ENCODE peak calls at places on chromosomes 7 and 10, in ten cellular contexts. I is GM23338, V is transverse colon, F is sigmoid colon, D is breast epithelium, U is stomach, Z is SK-N-SH, C is HCT116, E is endothelial cell of umbilical vein, L is K562. H is an unnamed sample. For H3K27me3, the result is how much of the 10 kb centered on the place peaks cover.

GRCh38 chr7:33143996-33144718 is 14.8 kb downstream of the BBS9 start:
- DNase-seq in I (no peak), V (no peak), F (no peak), D (no peak), U (no peak), Z (no peak), C (no peak), E (no peak), L (no peak), H (no peak)

GRCh38 chr7:130381468-130382312 is 1.4 kb downstream of the CPA1 start:
- DNase-seq in I (peak), V (no peak), F (no peak), D (no peak), U (no peak), Z (no peak), C (no peak), E (no peak), L (peak), H (no peak)

GRCh38 chr7:83819911-83820310 is 171.0 kb upstream of the SEMA3E start:
- DNase-seq in I (peak), V (no peak), F (no peak), D (no peak), U (no peak), Z (no peak), C (no peak), E (no peak), L (no peak), H (no peak)

GRCh38 chr10:126842356-126842755 is 62.9 kb upstream of the DOCK1 start:
- DNase-seq in I (no peak), V (no peak), F (no peak), D (no peak), U (no peak), Z (no peak), C (no peak), E (no peak), L (no peak), H (peak)

GRCh38 chr7:48708635-48709034 is 215.7 kb upstream of the CDC14C start:
- DNase-seq in I (peak), V (no peak), F (no peak), D (no peak), U (no peak), Z (no peak), C (no peak), E (no peak), L (no peak), H (no peak)

GRCh38 chr10:45373783-45374450 is at the start of gene ALOX5:
- DNase-seq in I (peak), V (peak), F (no peak), D (peak), U (peak), Z (peak), C (no peak), E (no peak), L (peak), H (peak)

GRCh38 chr10:34612938-34613337 is 202.2 kb downstream of the PARD3 start:
- DNase-seq in I (no peak), V (no peak), F (no peak), D (no peak), U (no peak), Z (no peak), C (no peak), E (no peak), L (no peak), H (no peak)

GRCh38 chr7:135709508-135709907 is 18.5 kb downstream of the SLC13A4 start:
- DNase-seq in I (no peak), V (no peak), F (no peak), D (no peak), U (no peak), Z (no peak), C (no peak), E (no peak), L (no peak), H (no peak)

GRCh38 chr7:148222716-148223115 is 367.9 kb upstream of the C7orf33 start:
- DNase-seq in I (no peak), V (no peak), F (no peak), D (no peak), U (no peak), Z (no peak), C (no peak), E (no peak), L (no peak), H (no peak)

GRCh38 chr10:114399576-114399975 is 4.7 kb downstream of the AFAP1L2 start:
- DNase-seq in I (no peak), V (no peak), F (no peak), D (no peak), U (no peak), Z (no peak), C (no peak), E (no peak), L (no peak), H (no peak)

GRCh38 chr10:114400091-114400490 is 4.2 kb downstream of the AFAP1L2 start:
- DNase-seq in I (no peak), V (no peak), F (peak), D (no peak), U (no peak), Z (no peak), C (no peak), E (no peak), L (no peak), H (no peak)

GRCh38 chr10:114402233-114402632 is 2.1 kb downstream of the AFAP1L2 start:
- DNase-seq in I (no peak), V (no peak), F (no peak), D (no peak), U (no peak), Z (no peak), C (no peak), E (no peak), L (no peak), H (no peak)

GRCh38 chr10:114402871-114403544 is 1.3 kb downstream of the AFAP1L2 start:
- DNase-seq in I (peak), V (no peak), F (peak), D (no peak), U (no peak), Z (no peak), C (no peak), E (no peak), L (no peak), H (no peak)

DNA sequence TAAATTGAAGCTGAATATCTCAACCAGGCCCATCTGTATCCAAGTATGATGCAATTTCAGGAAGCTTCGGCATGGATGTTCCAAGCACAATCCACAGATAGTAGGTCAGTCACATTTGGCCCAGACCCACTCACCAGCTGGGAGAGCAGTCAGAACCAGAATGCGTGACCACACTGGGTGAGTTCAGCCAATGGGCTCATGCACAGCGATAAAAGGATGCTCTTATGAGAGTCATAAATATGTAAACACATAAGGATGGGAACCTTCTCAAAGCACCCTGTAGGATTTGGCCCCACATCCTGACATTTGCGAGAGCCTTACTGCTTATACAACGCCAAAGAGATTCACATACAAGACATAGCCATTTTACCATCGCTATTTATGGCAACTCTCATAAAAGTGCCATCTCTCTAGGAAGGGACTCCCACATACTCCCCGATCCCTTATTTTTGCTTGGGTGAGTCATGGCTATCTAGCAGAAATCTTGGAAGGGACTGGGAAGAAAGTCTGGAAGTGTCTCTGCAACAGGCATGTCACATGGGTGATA is 3.0 kb downstream of the AFAP1L2 start:
- DNase-seq in I (no peak), V (peak), F (peak), D (no peak), U (peak), Z (no peak), C (no peak), E (no peak), L (no peak), H (no peak)
- TF ChIP-seq POLR2AphosphoS5 in I (no peak), V (peak), F (peak), D (peak), U (peak), Z (no peak), C (no peak), E (no peak), L (no peak), H (peak)

GRCh38 chr10:48240196-48240595 is 34.3 kb downstream of the FRMPD2 start:
- DNase-seq in I (no peak), V (no peak), F (no peak), D (no peak), U (no peak), Z (no peak), C (no peak), E (no peak), L (no peak), H (no peak)
- H3K27me3 ChIP-seq in I (under half), V (under half), F (under half), D (under half), U (under half), Z (under half), C (under half), E (under half), L (under half), H (under half)

GRCh38 chr7:22082886-22083710 is 137.4 kb upstream of the CDCA7L start:
- DNase-seq in I (peak), V (peak), F (peak), D (peak), U (peak), Z (peak), C (peak), E (peak), L (peak), H (peak)
- TF ChIP-seq POLR2AphosphoS5 in I (peak), V (peak), F (peak), D (no peak), U (peak), Z (peak), C (peak), E (no peak), L (no peak), H (peak)

GRCh38 chr10:113557389-113558321 is 4.8 kb downstream of the HABP2 start:
- DNase-seq in I (peak), V (no peak), F (no peak), D (no peak), U (no peak), Z (peak), C (no peak), E (peak), L (peak), H (no peak)
- H3K27me3 ChIP-seq in I (half or more), V (under half), F (under half), D (under half), U (under half), Z (under half), C (under half), E (under half), L (under half), H (under half)

GRCh38 chr7:29115130-29115529 is 31.2 kb downstream of the CPVL start:
- DNase-seq in I (no peak), V (no peak), F (no peak), D (no peak), U (no peak), Z (no peak), C (no peak), E (no peak), L (no peak), H (no peak)
- TF ChIP-seq POLR2AphosphoS5 in I (no peak), V (no peak), F (no peak), D (no peak), U (no peak), Z (no peak), C (no peak), E (no peak), L (no peak), H (no peak)

DNA sequence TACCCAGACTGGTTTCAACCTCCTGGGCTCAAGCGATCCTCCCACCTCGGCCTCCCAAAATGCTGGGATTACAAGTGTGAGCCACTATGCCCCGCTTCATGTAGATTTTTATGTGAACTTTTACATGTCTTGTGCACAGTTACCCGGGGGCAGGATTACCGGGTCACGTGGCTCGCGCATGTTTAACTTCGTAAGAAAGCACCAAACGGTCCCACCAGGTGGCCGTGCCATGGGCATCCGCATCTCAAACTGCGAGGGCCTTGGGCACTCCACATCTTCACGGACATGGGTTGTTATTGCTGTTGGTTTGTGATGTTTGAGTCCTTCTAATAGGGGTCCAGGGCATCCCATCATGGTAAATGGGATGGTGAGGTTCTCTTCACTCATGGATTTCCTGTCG is 636.6 kb upstream of the FOXK1 start:
- DNase-seq in I (no peak), V (no peak), F (no peak), D (no peak), U (no peak), Z (no peak), C (no peak), E (no peak), L (no peak), H (no peak)
- H3K27me3 ChIP-seq in I (under half), V (under half), F (under half), D (under half), U (under half), Z (under half), C (under half), E (under half), L (under half), H (under half)

DNA sequence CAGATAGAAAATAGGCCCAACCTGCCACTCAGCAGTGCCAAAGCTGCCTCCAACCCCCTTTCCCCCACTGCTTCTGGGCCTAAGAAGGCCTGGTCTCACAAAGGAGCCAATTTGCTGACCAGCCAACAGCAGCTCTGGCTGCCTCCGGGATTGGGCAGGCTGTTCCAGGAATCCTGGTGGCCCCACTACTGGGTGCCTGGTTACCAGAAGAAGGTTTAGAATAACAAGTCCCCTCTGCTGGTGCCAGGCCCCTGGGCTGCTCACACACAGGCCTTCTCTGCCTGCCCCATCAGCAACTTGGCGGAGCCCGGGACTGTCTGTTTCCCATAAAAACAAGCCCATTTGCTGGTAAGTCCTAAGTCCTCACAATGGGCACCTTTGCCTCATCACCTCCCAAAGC is 1.2 kb downstream of the PHKG1 start:
- DNase-seq in I (no peak), V (peak), F (peak), D (peak), U (no peak), Z (no peak), C (no peak), E (no peak), L (no peak), H (no peak)
- TF ChIP-seq POLR2AphosphoS5 in I (no peak), V (no peak), F (peak), D (no peak), U (no peak), Z (no peak), C (peak), E (no peak), L (no peak), H (no peak)

DNA sequence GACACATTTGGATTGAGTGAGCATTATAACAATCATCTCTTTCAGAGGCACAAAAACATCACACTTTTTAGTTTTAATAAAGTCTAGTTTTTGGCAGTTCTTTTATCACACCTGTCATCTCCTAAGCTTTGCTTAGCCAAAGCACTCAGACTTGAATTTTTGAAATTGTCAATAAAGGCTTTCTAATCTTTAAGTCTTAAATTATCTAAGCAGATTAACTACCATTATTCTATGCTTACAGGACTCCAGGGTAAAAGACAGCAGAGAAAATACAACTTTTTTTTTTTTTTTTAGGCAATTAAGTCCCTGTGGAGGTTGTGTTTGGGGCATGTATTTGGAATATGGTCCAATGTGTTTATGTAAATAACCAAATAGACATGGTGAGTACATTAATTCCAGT is 17.6 kb upstream of the DLX6 start:
- DNase-seq in I (no peak), V (no peak), F (no peak), D (no peak), U (no peak), Z (no peak), C (no peak), E (no peak), L (no peak), H (no peak)
- H3K27me3 ChIP-seq in I (half or more), V (half or more), F (under half), D (half or more), U (half or more), Z (under half), C (half or more), E (under half), L (under half), H (half or more)

H was measured in esophagus muscularis mucosa.